ENCODE peak calls at places on chromosomes 5 and 9, in ten cellular contexts. G is IMR-90; I is activated gamma-delta T cell treated with anti-CD3 and anti-CD28 coated beads, Interleukin-2, amount 50 U/mL, for 16 hours; U is head of caudate nucleus; Z is coronary artery; D is NCI-H226; V is stimulated activated CD8-positive, alpha-beta memory T cell treated with anti-CD3 and anti-CD28 coated beads, Interleukin-4, amount 100 ng/mL, for 48 hours; L is Calu3; R is hippocampal formation; M is NCI-H1417. E is an unnamed sample.

GRCh38 chr5:93572101-93572772 is 8.8 kb downstream of the NR2F1-AS1 start:
- DNase-seq in G (no peak), I (no peak), U (no peak), Z (no peak), D (no peak), V (no peak), L (no peak), R (no peak), M (no peak), E (no peak)

GRCh38 chr9:91131433-91131839 is 230.3 kb downstream of the AUH start:
- DNase-seq in G (peak; percentile 100), I (peak; percentile 52), U (no peak), Z (no peak), D (peak; percentile 88), V (peak; percentile 81), L (peak; percentile 52), R (no peak), M (no peak), E (peak; percentile 14)

GRCh38 chr5:66113160-66113559 is 30.9 kb upstream of the SREK1 start:
- DNase-seq in G (peak; percentile 69), I (no peak), U (no peak), Z (no peak), D (peak; percentile 83), V (no peak), L (peak; percentile 10), R (no peak), M (no peak), E (peak; percentile 87)

GRCh38 chr5:53030828-53031425 is 41.8 kb downstream of the ITGA2 start:
- DNase-seq in G (peak; percentile 14), I (no peak), U (no peak), Z (no peak), D (no peak), V (no peak), L (no peak), R (no peak), M (no peak), E (no peak)

GRCh38 chr5:78568212-78568611 is 80.4 kb downstream of the LHFPL2 start:
- DNase-seq in G (no peak), I (no peak), U (peak; percentile 61), Z (no peak), D (no peak), V (no peak), L (peak; percentile 74), R (peak; percentile 45), M (no peak), E (no peak)

GRCh38 chr5:123951204-123951977 is 439.4 kb downstream of the CSNK1G3 start:
- DNase-seq in G (peak; percentile 96), I (no peak), U (no peak), Z (no peak), D (peak; percentile 52), V (no peak), L (peak; percentile 65), R (no peak), M (no peak), E (no peak)

GRCh38 chr5:107873877-107874276 is 203.1 kb upstream of the EFNA5 start:
- DNase-seq in G (no peak), I (no peak), U (no peak), Z (no peak), D (no peak), V (no peak), L (no peak), R (no peak), M (no peak), E (no peak)

GRCh38 chr5:98099448-98100105 is 673.9 kb upstream of the RGMB start:
- DNase-seq in G (peak; percentile 44), I (no peak), U (no peak), Z (no peak), D (no peak), V (no peak), L (no peak), R (no peak), M (no peak), E (no peak)

GRCh38 chr9:112038017-112038408 is 137.1 kb downstream of the SUSD1 start:
- DNase-seq in G (no peak), I (no peak), U (no peak), Z (no peak), D (no peak), V (no peak), L (no peak), R (no peak), M (no peak), E (no peak)

GRCh38 chr9:122190597-122191381 is 31.1 kb downstream of the MORN5 start:
- DNase-seq in G (peak; percentile 40), I (no peak), U (peak; percentile 25), Z (no peak), D (no peak), V (no peak), L (peak; percentile 22), R (no peak), M (no peak), E (no peak)

GRCh38 chr9:99368341-99369326 is 146.6 kb downstream of the SEC61B start:
- DNase-seq in G (peak; percentile 83), I (no peak), U (peak; percentile 41), Z (no peak), D (no peak), V (no peak), L (no peak), R (no peak), M (no peak), E (peak; percentile 74)

GRCh38 chr5:122464191-122464590 is 152.2 kb downstream of the SNCAIP start:
- DNase-seq in G (no peak), I (no peak), U (no peak), Z (no peak), D (no peak), V (no peak), L (no peak), R (no peak), M (no peak), E (no peak)

GRCh38 chr5:56545016-56545415 is 270.3 kb upstream of the MAP3K1 start:
- DNase-seq in G (peak; percentile 69), I (no peak), U (no peak), Z (no peak), D (no peak), V (no peak), L (no peak), R (no peak), M (no peak), E (peak; percentile 88)

GRCh38 chr5:123809594-123810172 is 297.7 kb downstream of the CSNK1G3 start:
- DNase-seq in G (no peak), I (no peak), U (no peak), Z (no peak), D (no peak), V (no peak), L (no peak), R (peak; percentile 1), M (peak; percentile 75), E (no peak)

GRCh38 chr5:16690243-16690839 is 73.5 kb upstream of the RETREG1 start:
- DNase-seq in G (peak; percentile 51), I (no peak), U (peak; percentile 41), Z (no peak), D (peak; percentile 4), V (peak; percentile 38), L (peak; percentile 73), R (peak; percentile 63), M (no peak), E (no peak)

GRCh38 chr9:112884721-112885120 is 6.0 kb downstream of the SLC46A2 start:
- DNase-seq in G (no peak), I (no peak), U (no peak), Z (peak; percentile 28), D (no peak), V (no peak), L (no peak), R (no peak), M (no peak), E (no peak)

GRCh38 chr9:89786650-89787049 is 181.8 kb downstream of the GADD45G start:
- DNase-seq in G (no peak), I (no peak), U (no peak), Z (peak; percentile 31), D (no peak), V (no peak), L (no peak), R (no peak), M (no peak), E (peak; percentile 17)

GRCh38 chr5:176152933-176153317 is 85.3 kb upstream of the SIMC1 start:
- DNase-seq in G (no peak), I (no peak), U (no peak), Z (no peak), D (no peak), V (no peak), L (no peak), R (no peak), M (no peak), E (no peak)

GRCh38 chr9:95572370-95573151 is 55.8 kb upstream of the PTCH1 start:
- DNase-seq in G (no peak), I (no peak), U (no peak), Z (no peak), D (no peak), V (no peak), L (no peak), R (no peak), M (no peak), E (peak; percentile 17)

GRCh38 chr5:176837707-176838115 is 27.4 kb downstream of the UNC5A start:
- DNase-seq in G (peak; percentile 83), I (peak; percentile 43), U (peak; percentile 71), Z (no peak), D (peak; percentile 82), V (peak; percentile 86), L (peak; percentile 35), R (peak; percentile 33), M (no peak), E (peak; percentile 89)

GRCh38 chr5:144093868-144094267 is 76.6 kb downstream of the YIPF5 start:
- DNase-seq in G (no peak), I (no peak), U (no peak), Z (no peak), D (no peak), V (no peak), L (no peak), R (no peak), M (no peak), E (no peak)

GRCh38 chr5:59067976-59068651 is 485.2 kb downstream of the RAB3C start:
- DNase-seq in G (peak; percentile 33), I (no peak), U (no peak), Z (no peak), D (no peak), V (no peak), L (no peak), R (no peak), M (no peak), E (no peak)

GRCh38 chr5:142323480-142324376 is 1.1 kb downstream of the SPRY4 start:
- DNase-seq in G (peak; percentile 48), I (no peak), U (no peak), Z (peak; percentile 82), D (peak; percentile 86), V (no peak), L (peak; percentile 48), R (no peak), M (no peak), E (peak; percentile 68)